ENCODE peak calls at places on chromosomes 3 and 15, in nine cellular contexts. One of them, this sample, is unnamed.

GRCh38 chr3:61808999-61809398 is 247.6 kb downstream of the PTPRG start:
- DNase-seq in sigmoid colon: no peak
- DNase-seq in K562: no peak
- DNase-seq in suprapubic skin: no peak
- DNase-seq in transverse colon: no peak
- DNase-seq in HepG2: no peak
- DNase-seq in upper lobe of left lung: no peak
- DNase-seq in esophagus muscularis mucosa: no peak
- DNase-seq in SK-N-SH: no peak
- DNase-seq in this sample: no peak

GRCh38 chr3:169769287-169770181 is at the start of gene ACTRT3:
- DNase-seq in sigmoid colon: peak
- DNase-seq in K562: no peak
- DNase-seq in suprapubic skin: peak
- DNase-seq in transverse colon: peak
- DNase-seq in HepG2: peak
- DNase-seq in upper lobe of left lung: peak
- DNase-seq in esophagus muscularis mucosa: no peak
- DNase-seq in SK-N-SH: peak
- DNase-seq in this sample: peak

GRCh38 chr3:15152166-15152565 is 53.2 kb upstream of the RBSN start:
- DNase-seq in sigmoid colon: no peak
- DNase-seq in K562: no peak
- DNase-seq in suprapubic skin: no peak
- DNase-seq in transverse colon: no peak
- DNase-seq in HepG2: no peak
- DNase-seq in upper lobe of left lung: no peak
- DNase-seq in esophagus muscularis mucosa: no peak
- DNase-seq in SK-N-SH: no peak
- DNase-seq in this sample: no peak

GRCh38 chr3:109804697-109805096 is 467.4 kb upstream of the DPPA4 start:
- DNase-seq in sigmoid colon: no peak
- DNase-seq in K562: no peak
- DNase-seq in suprapubic skin: no peak
- DNase-seq in transverse colon: no peak
- DNase-seq in HepG2: no peak
- DNase-seq in upper lobe of left lung: no peak
- DNase-seq in esophagus muscularis mucosa: no peak
- DNase-seq in SK-N-SH: no peak
- DNase-seq in this sample: no peak

GRCh38 chr3:8516783-8517182 is 15.2 kb downstream of the LMCD1 start:
- DNase-seq in sigmoid colon: no peak
- DNase-seq in K562: no peak
- DNase-seq in suprapubic skin: no peak
- DNase-seq in transverse colon: no peak
- DNase-seq in HepG2: no peak
- DNase-seq in upper lobe of left lung: no peak
- DNase-seq in esophagus muscularis mucosa: no peak
- DNase-seq in SK-N-SH: no peak
- DNase-seq in this sample: no peak

GRCh38 chr3:135694142-135694541 is 271.4 kb upstream of the PPP2R3A start:
- DNase-seq in sigmoid colon: no peak
- DNase-seq in K562: no peak
- DNase-seq in suprapubic skin: no peak
- DNase-seq in transverse colon: no peak
- DNase-seq in HepG2: no peak
- DNase-seq in upper lobe of left lung: no peak
- DNase-seq in esophagus muscularis mucosa: no peak
- DNase-seq in SK-N-SH: no peak
- DNase-seq in this sample: no peak

GRCh38 chr3:50003766-50004278 is 63.9 kb downstream of the RBM6 start:
- DNase-seq in sigmoid colon: no peak
- DNase-seq in K562: no peak
- DNase-seq in suprapubic skin: no peak
- DNase-seq in transverse colon: no peak
- DNase-seq in HepG2: no peak
- DNase-seq in upper lobe of left lung: no peak
- DNase-seq in esophagus muscularis mucosa: no peak
- DNase-seq in SK-N-SH: no peak
- DNase-seq in this sample: no peak

GRCh38 chr15:67188551-67189218 is 65.8 kb downstream of the AAGAB start:
- DNase-seq in sigmoid colon: peak
- DNase-seq in K562: no peak
- DNase-seq in suprapubic skin: no peak
- DNase-seq in transverse colon: no peak
- DNase-seq in HepG2: no peak
- DNase-seq in upper lobe of left lung: no peak
- DNase-seq in esophagus muscularis mucosa: no peak
- DNase-seq in SK-N-SH: peak
- DNase-seq in this sample: no peak

GRCh38 chr3:8557298-8557697 is 55.7 kb downstream of the LMCD1 start:
- DNase-seq in sigmoid colon: peak
- DNase-seq in K562: no peak
- DNase-seq in suprapubic skin: no peak
- DNase-seq in transverse colon: peak
- DNase-seq in HepG2: no peak
- DNase-seq in upper lobe of left lung: no peak
- DNase-seq in esophagus muscularis mucosa: no peak
- DNase-seq in SK-N-SH: no peak
- DNase-seq in this sample: no peak

GRCh38 chr15:37096878-37097568 is 3.3 kb downstream of the MEIS2 start:
- DNase-seq in sigmoid colon: no peak
- DNase-seq in K562: peak
- DNase-seq in suprapubic skin: no peak
- DNase-seq in transverse colon: no peak
- DNase-seq in HepG2: no peak
- DNase-seq in upper lobe of left lung: no peak
- DNase-seq in esophagus muscularis mucosa: no peak
- DNase-seq in SK-N-SH: peak
- DNase-seq in this sample: no peak

GRCh38 chr15:82680200-82681102 is 29.2 kb downstream of the AP3B2 start:
- DNase-seq in sigmoid colon: peak
- DNase-seq in K562: peak
- DNase-seq in suprapubic skin: no peak
- DNase-seq in transverse colon: peak
- DNase-seq in HepG2: no peak
- DNase-seq in upper lobe of left lung: peak
- DNase-seq in esophagus muscularis mucosa: no peak
- DNase-seq in SK-N-SH: peak
- DNase-seq in this sample: peak

GRCh38 chr15:39585871-39586301 is 5.0 kb downstream of the THBS1 start:
- DNase-seq in sigmoid colon: no peak
- DNase-seq in K562: no peak
- DNase-seq in suprapubic skin: no peak
- DNase-seq in transverse colon: peak
- DNase-seq in HepG2: no peak
- DNase-seq in upper lobe of left lung: no peak
- DNase-seq in esophagus muscularis mucosa: no peak
- DNase-seq in SK-N-SH: no peak
- DNase-seq in this sample: no peak

GRCh38 chr3:134869153-134869726 is 74.2 kb downstream of the EPHB1 start:
- DNase-seq in sigmoid colon: no peak
- DNase-seq in K562: no peak
- DNase-seq in suprapubic skin: no peak
- DNase-seq in transverse colon: no peak
- DNase-seq in HepG2: no peak
- DNase-seq in upper lobe of left lung: no peak
- DNase-seq in esophagus muscularis mucosa: no peak
- DNase-seq in SK-N-SH: no peak
- DNase-seq in this sample: no peak

GRCh38 chr3:154181127-154181691 is 60.0 kb downstream of the ARHGEF26 start:
- DNase-seq in sigmoid colon: peak
- DNase-seq in K562: no peak
- DNase-seq in suprapubic skin: no peak
- DNase-seq in transverse colon: no peak
- DNase-seq in HepG2: no peak
- DNase-seq in upper lobe of left lung: peak
- DNase-seq in esophagus muscularis mucosa: no peak
- DNase-seq in SK-N-SH: peak
- DNase-seq in this sample: no peak

GRCh38 chr3:112061152-112061551 is 25.0 kb upstream of the C3orf52 start:
- DNase-seq in sigmoid colon: no peak
- DNase-seq in K562: no peak
- DNase-seq in suprapubic skin: no peak
- DNase-seq in transverse colon: no peak
- DNase-seq in HepG2: no peak
- DNase-seq in upper lobe of left lung: no peak
- DNase-seq in esophagus muscularis mucosa: no peak
- DNase-seq in SK-N-SH: no peak
- DNase-seq in this sample: no peak

GRCh38 chr15:101258238-101259144 is 6.6 kb upstream of the CHSY1 start:
- DNase-seq in sigmoid colon: peak
- DNase-seq in K562: peak
- DNase-seq in suprapubic skin: no peak
- DNase-seq in transverse colon: peak
- DNase-seq in HepG2: peak
- DNase-seq in upper lobe of left lung: peak
- DNase-seq in esophagus muscularis mucosa: no peak
- DNase-seq in SK-N-SH: peak
- DNase-seq in this sample: peak

GRCh38 chr3:30496496-30496966 is 109.9 kb upstream of the TGFBR2 start:
- DNase-seq in sigmoid colon: peak
- DNase-seq in K562: no peak
- DNase-seq in suprapubic skin: no peak
- DNase-seq in transverse colon: peak
- DNase-seq in HepG2: no peak
- DNase-seq in upper lobe of left lung: no peak
- DNase-seq in esophagus muscularis mucosa: no peak
- DNase-seq in SK-N-SH: no peak
- DNase-seq in this sample: no peak

GRCh38 chr3:190239325-190239724 is 82.9 kb downstream of the CLDN1 start:
- DNase-seq in sigmoid colon: no peak
- DNase-seq in K562: no peak
- DNase-seq in suprapubic skin: no peak
- DNase-seq in transverse colon: no peak
- DNase-seq in HepG2: no peak
- DNase-seq in upper lobe of left lung: no peak
- DNase-seq in esophagus muscularis mucosa: no peak
- DNase-seq in SK-N-SH: no peak
- DNase-seq in this sample: no peak

GRCh38 chr3:156626104-156626503 is 48.3 kb upstream of the TIPARP start:
- DNase-seq in sigmoid colon: no peak
- DNase-seq in K562: no peak
- DNase-seq in suprapubic skin: no peak
- DNase-seq in transverse colon: peak
- DNase-seq in HepG2: no peak
- DNase-seq in upper lobe of left lung: peak
- DNase-seq in esophagus muscularis mucosa: no peak
- DNase-seq in SK-N-SH: no peak
- DNase-seq in this sample: no peak

GRCh38 chr15:68592054-68592453 is 13.3 kb downstream of the CORO2B start:
- DNase-seq in sigmoid colon: no peak
- DNase-seq in K562: no peak
- DNase-seq in suprapubic skin: no peak
- DNase-seq in transverse colon: no peak
- DNase-seq in HepG2: no peak
- DNase-seq in upper lobe of left lung: no peak
- DNase-seq in esophagus muscularis mucosa: no peak
- DNase-seq in SK-N-SH: no peak
- DNase-seq in this sample: no peak

GRCh38 chr15:80849308-80849707 is 70.1 kb downstream of the CEMIP start:
- DNase-seq in sigmoid colon: no peak
- DNase-seq in K562: no peak
- DNase-seq in suprapubic skin: no peak
- DNase-seq in transverse colon: no peak
- DNase-seq in HepG2: no peak
- DNase-seq in upper lobe of left lung: peak
- DNase-seq in esophagus muscularis mucosa: no peak
- DNase-seq in SK-N-SH: no peak
- DNase-seq in this sample: peak
- TF ChIP-seq EP300 in sigmoid colon: no peak
- TF ChIP-seq EP300 in K562: no peak
- TF ChIP-seq EP300 in suprapubic skin: no peak
- TF ChIP-seq EP300 in transverse colon: no peak
- TF ChIP-seq EP300 in HepG2: no peak
- TF ChIP-seq EP300 in upper lobe of left lung: no peak
- TF ChIP-seq EP300 in esophagus muscularis mucosa: no peak
- TF ChIP-seq EP300 in SK-N-SH: no peak
- TF ChIP-seq EP300 in this sample: no peak

DNA sequence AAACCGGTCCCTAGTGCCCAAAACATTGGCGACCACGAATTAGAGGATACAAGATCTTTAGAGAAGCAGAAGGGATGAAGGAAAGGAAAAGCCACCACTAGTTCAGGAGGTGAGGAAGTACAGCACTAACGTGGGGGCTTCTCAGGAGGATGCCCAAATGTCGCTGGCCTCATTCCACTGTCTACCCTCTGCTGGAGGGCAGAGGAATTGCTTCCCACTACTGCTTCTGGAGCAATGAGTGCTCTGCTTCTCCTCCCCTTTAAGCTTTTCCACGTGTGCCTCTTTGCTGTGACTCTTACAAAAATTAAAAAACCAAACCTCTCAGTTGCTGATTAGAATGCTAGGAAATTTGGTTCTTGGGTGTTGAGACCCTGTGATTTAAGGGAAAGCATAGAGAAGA is 281.3 kb downstream of the CLSTN2 start:
- DNase-seq in sigmoid colon: no peak
- DNase-seq in K562: peak
- DNase-seq in suprapubic skin: no peak
- DNase-seq in transverse colon: no peak
- DNase-seq in HepG2: no peak
- DNase-seq in upper lobe of left lung: no peak
- DNase-seq in esophagus muscularis mucosa: no peak
- DNase-seq in SK-N-SH: no peak
- DNase-seq in this sample: no peak
- TF ChIP-seq CTCF in sigmoid colon: no peak
- TF ChIP-seq CTCF in K562: peak
- TF ChIP-seq CTCF in suprapubic skin: peak
- TF ChIP-seq CTCF in transverse colon: no peak
- TF ChIP-seq CTCF in HepG2: peak
- TF ChIP-seq CTCF in upper lobe of left lung: peak
- TF ChIP-seq CTCF in esophagus muscularis mucosa: peak
- TF ChIP-seq CTCF in SK-N-SH: peak
- TF ChIP-seq CTCF in this sample: no peak

DNA sequence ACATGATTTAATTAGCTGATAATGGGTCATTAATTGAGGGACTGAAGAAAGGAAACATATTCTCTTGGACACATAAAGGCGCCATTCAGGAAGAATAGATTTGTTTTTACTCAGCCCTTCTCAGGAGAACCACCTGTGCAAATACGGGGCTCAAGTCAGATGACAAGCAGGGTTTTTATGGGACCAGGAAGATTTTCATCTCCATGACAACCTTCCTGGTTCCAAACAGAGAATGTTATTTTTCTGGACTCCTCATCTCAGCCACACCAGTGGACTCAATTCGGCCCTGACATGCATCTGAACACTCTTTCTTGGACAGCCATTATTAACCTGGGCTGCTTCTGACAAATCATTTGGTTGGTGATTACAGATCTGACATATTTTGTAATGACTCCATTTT is 120.5 kb downstream of the PDZRN3 start:
- DNase-seq in sigmoid colon: no peak
- DNase-seq in K562: no peak
- DNase-seq in suprapubic skin: no peak
- DNase-seq in transverse colon: no peak
- DNase-seq in HepG2: no peak
- DNase-seq in upper lobe of left lung: no peak
- DNase-seq in esophagus muscularis mucosa: peak
- DNase-seq in SK-N-SH: no peak
- DNase-seq in this sample: no peak
- TF ChIP-seq POLR2AphosphoS5 in sigmoid colon: no peak
- TF ChIP-seq POLR2AphosphoS5 in K562: no peak
- TF ChIP-seq POLR2AphosphoS5 in suprapubic skin: no peak
- TF ChIP-seq POLR2AphosphoS5 in transverse colon: no peak
- TF ChIP-seq POLR2AphosphoS5 in HepG2: no peak
- TF ChIP-seq POLR2AphosphoS5 in upper lobe of left lung: no peak
- TF ChIP-seq POLR2AphosphoS5 in esophagus muscularis mucosa: no peak
- TF ChIP-seq POLR2AphosphoS5 in SK-N-SH: no peak
- TF ChIP-seq POLR2AphosphoS5 in this sample: no peak

GRCh38 chr15:61383421-61383820 is 154.3 kb upstream of the RORA start:
- DNase-seq in sigmoid colon: no peak
- DNase-seq in K562: no peak
- DNase-seq in suprapubic skin: no peak
- DNase-seq in transverse colon: no peak
- DNase-seq in HepG2: no peak
- DNase-seq in upper lobe of left lung: no peak
- DNase-seq in esophagus muscularis mucosa: no peak
- DNase-seq in SK-N-SH: no peak
- DNase-seq in this sample: no peak
- TF ChIP-seq EP300 in sigmoid colon: no peak
- TF ChIP-seq EP300 in K562: no peak
- TF ChIP-seq EP300 in suprapubic skin: no peak
- TF ChIP-seq EP300 in transverse colon: no peak
- TF ChIP-seq EP300 in HepG2: no peak
- TF ChIP-seq EP300 in upper lobe of left lung: no peak
- TF ChIP-seq EP300 in esophagus muscularis mucosa: no peak
- TF ChIP-seq EP300 in SK-N-SH: no peak
- TF ChIP-seq EP300 in this sample: no peak

This sample was measured in stomach.